ENCODE peak calls at places on chromosomes 3 and 15, in seven cellular contexts. D is left ventricle myocardium inferior, V is GM12865, G is A673, I is AG04449, C is A549, H is stomach. F is an unnamed sample.

GRCh38 chr15:27845535-27846369 is 253.4 kb downstream of the OCA2 start:
- DNase-seq in D (no peak), V (no peak), G (no peak), I (no peak), C (no peak), H (no peak), F (no peak)

GRCh38 chr3:16658933-16659793 is 53.9 kb upstream of the DAZL start:
- DNase-seq in D (no peak), V (no peak), G (no peak), I (no peak), C (no peak), H (no peak), F (no peak)

GRCh38 chr15:67839929-67840746 is at the start of gene RNU6-1:
- DNase-seq in D (peak), V (peak), G (peak), I (peak), C (peak), H (peak), F (peak)

GRCh38 chr3:50190921-50191660 is at the start of gene GNAT1:
- DNase-seq in D (no peak), V (no peak), G (no peak), I (no peak), C (no peak), H (no peak), F (no peak)

GRCh38 chr3:100641471-100642032 is 32.2 kb downstream of the ADGRG7 start:
- DNase-seq in D (no peak), V (no peak), G (peak), I (no peak), C (no peak), H (no peak), F (no peak)

GRCh38 chr15:31001702-31002101 is 10.3 kb upstream of the MTMR10 start:
- DNase-seq in D (no peak), V (no peak), G (no peak), I (no peak), C (no peak), H (no peak), F (no peak)

GRCh38 chr3:16203671-16204629 is 29.5 kb downstream of the GALNT15 start:
- DNase-seq in D (no peak), V (no peak), G (no peak), I (no peak), C (no peak), H (no peak), F (no peak)

GRCh38 chr3:194562986-194563385 is 70.2 kb downstream of the TMEM44 start:
- DNase-seq in D (no peak), V (no peak), G (no peak), I (no peak), C (no peak), H (no peak), F (no peak)

GRCh38 chr3:124845406-124845805 is 41.8 kb downstream of the ITGB5 start:
- DNase-seq in D (peak), V (no peak), G (peak), I (peak), C (no peak), H (peak), F (peak)

GRCh38 chr3:13006216-13006990 is 66.8 kb downstream of the IQSEC1 start:
- DNase-seq in D (no peak), V (no peak), G (no peak), I (no peak), C (no peak), H (no peak), F (no peak)

GRCh38 chr15:50774450-50774849 is 8.9 kb upstream of the SPPL2A start:
- DNase-seq in D (no peak), V (peak), G (no peak), I (no peak), C (no peak), H (no peak), F (no peak)

GRCh38 chr3:124599779-124600693 is 130.2 kb upstream of the UMPS start:
- DNase-seq in D (no peak), V (no peak), G (no peak), I (no peak), C (no peak), H (no peak), F (peak)

GRCh38 chr3:150203273-150203672 is 204.8 kb upstream of the TSC22D2 start:
- DNase-seq in D (no peak), V (peak), G (no peak), I (no peak), C (no peak), H (no peak), F (no peak)

GRCh38 chr3:175430975-175431374 is 571.8 kb downstream of the NAALADL2 start:
- DNase-seq in D (no peak), V (peak), G (no peak), I (no peak), C (no peak), H (no peak), F (no peak)

GRCh38 chr3:196918968-196919367 is 23.4 kb downstream of the NCBP2 start:
- DNase-seq in D (no peak), V (no peak), G (no peak), I (no peak), C (no peak), H (no peak), F (no peak)
- TF ChIP-seq CTCF in D (no peak), V (no peak), G (no peak), I (no peak), C (no peak), H (no peak), F (no peak)

DNA sequence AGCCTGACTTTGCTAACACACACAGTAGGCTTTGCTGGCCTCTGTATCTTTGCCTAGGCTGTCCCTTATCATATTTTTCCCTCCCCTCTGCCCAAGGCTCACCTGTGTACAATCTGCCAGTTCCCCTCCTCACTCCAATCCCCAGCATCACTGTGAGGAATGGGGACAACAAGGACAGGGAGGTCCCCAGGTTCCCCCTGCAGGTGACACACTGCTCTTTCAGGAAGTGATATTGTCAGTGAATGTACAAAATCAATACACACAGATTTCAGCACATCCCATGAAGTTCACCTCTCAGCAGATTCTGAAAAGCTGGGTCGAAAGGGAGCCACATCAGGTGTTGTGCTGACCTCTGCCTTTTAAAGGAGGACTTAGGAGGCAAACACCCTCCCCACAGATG is 177.5 kb downstream of the RAB11A start:
- DNase-seq in D (no peak), V (peak), G (no peak), I (no peak), C (no peak), H (no peak), F (no peak)
- TF ChIP-seq CTCF in D (no peak), V (peak), G (no peak), I (no peak), C (peak), H (no peak), F (no peak)

DNA sequence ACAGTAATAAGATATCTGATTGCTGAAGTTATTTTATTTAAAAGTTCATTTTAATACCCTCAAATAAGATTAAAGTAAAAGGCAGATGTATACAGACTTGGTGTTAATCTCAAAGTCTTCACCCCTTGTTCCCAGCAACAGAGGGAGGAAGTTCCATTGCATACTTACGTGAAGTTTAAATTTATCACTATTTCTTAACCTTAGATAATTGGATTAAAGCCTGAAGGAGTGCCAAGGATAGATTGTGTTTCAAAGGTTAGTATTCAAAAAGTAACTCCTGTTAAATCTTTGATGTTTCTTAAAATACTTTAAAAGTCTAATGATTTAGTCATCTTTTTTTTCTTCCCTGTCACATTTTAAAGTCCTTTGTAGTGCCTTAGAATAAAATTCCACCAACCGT is 39.3 kb downstream of the ATP1B3 start:
- DNase-seq in D (no peak), V (no peak), G (peak), I (no peak), C (no peak), H (no peak), F (no peak)
- TF ChIP-seq CTCF in D (no peak), V (no peak), G (no peak), I (no peak), C (no peak), H (no peak), F (no peak)

GRCh38 chr15:28920781-28921331 is 35.1 kb downstream of the APBA2 start:
- DNase-seq in D (no peak), V (no peak), G (no peak), I (no peak), C (no peak), H (no peak), F (no peak)

GRCh38 chr15:28923726-28924280 is 38.0 kb downstream of the APBA2 start:
- DNase-seq in D (no peak), V (no peak), G (no peak), I (no peak), C (no peak), H (no peak), F (no peak)

GRCh38 chr15:28922712-28923012 is 36.9 kb downstream of the APBA2 start:
- DNase-seq in D (no peak), V (no peak), G (no peak), I (no peak), C (no peak), H (no peak), F (no peak)

GRCh38 chr15:28921336-28921735 is 35.6 kb downstream of the APBA2 start:
- DNase-seq in D (no peak), V (no peak), G (no peak), I (no peak), C (no peak), H (no peak), F (no peak)

DNA sequence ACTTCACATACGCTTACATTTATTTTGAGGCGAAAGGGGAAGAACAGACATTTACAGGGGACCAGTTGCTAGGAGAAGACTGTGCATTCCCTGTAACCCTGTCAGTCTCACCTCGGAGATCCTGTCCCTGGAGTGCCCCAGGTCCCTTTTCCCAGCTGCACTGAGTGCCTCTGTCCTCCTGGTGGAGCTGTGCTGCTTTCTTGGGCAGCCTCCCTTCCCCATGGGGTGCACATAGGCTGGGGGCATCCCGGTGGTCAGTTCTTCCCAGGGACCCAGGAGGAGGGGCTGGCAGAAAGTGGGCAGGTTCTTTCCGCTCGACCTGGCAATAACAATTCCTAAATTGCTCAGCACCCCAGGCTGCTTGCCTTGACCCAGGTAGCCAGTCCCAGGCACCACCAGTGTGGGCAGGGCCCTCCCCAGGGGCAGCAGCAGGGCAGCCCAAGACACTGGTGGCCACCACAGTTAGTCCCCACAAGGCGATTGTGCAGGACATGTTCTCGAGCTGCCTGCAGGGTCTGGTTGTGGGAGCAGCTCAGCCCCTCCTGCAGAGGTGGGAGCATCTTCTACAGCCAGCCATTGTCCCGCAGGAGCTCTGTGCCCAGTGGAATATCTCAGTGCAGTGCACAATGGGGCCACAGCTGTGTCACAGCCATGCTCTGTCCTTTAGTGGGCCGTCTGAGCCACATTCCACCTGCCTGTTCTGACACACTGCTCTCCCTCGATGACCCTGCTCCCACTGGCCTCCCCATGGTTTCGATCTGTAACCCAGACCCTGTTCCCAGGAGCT is 36.3 kb downstream of the APBA2 start:
- DNase-seq in D (no peak), V (no peak), G (no peak), I (no peak), C (no peak), H (no peak), F (no peak)
- TF ChIP-seq CTCF in D (peak), V (no peak), G (peak), I (peak), C (no peak), H (no peak), F (no peak)

GRCh38 chr15:100852630-100853029 is 27.0 kb upstream of the ALDH1A3 start:
- DNase-seq in D (no peak), V (no peak), G (no peak), I (no peak), C (no peak), H (peak), F (no peak)

GRCh38 chr15:100847194-100847593 is 32.4 kb upstream of the ALDH1A3 start:
- DNase-seq in D (no peak), V (no peak), G (no peak), I (no peak), C (no peak), H (peak), F (no peak)

GRCh38 chr15:100844778-100845177 is 34.9 kb upstream of the ALDH1A3 start:
- DNase-seq in D (no peak), V (no peak), G (no peak), I (no peak), C (no peak), H (no peak), F (no peak)

GRCh38 chr15:100853676-100854440 is 25.8 kb upstream of the ALDH1A3 start:
- DNase-seq in D (no peak), V (no peak), G (peak), I (no peak), C (no peak), H (peak), F (no peak)

GRCh38 chr15:100849021-100849831 is 30.4 kb upstream of the ALDH1A3 start:
- DNase-seq in D (peak), V (no peak), G (peak), I (no peak), C (peak), H (peak), F (no peak)
- TF ChIP-seq CTCF in D (peak), V (no peak), G (peak), I (peak), C (peak), H (no peak), F (no peak)